ENCODE peak calls at places on chromosomes 1 and 21, in four cellular contexts. M, A, C and Y are unnamed samples. For H3K9me3, the result is how much of the 10 kb centered on the place peaks cover.

GRCh38 chr1:77539510-77540142 is 142.8 kb downstream of the ZZZ3 start:
- DNase-seq in M (peak), A (peak), C (no peak), Y (no peak)

GRCh38 chr1:11320153-11320936 is 47.3 kb downstream of the UBIAD1 start:
- DNase-seq in M (peak), A (no peak), C (no peak), Y (no peak)

GRCh38 chr1:68332041-68332440 is 99.7 kb upstream of the WLS start:
- DNase-seq in M (no peak), A (no peak), C (no peak), Y (no peak)

GRCh38 chr1:179083031-179083345 is 1.1 kb downstream of the TOR3A start:
- DNase-seq in M (no peak), A (no peak), C (no peak), Y (no peak)

GRCh38 chr1:221442056-221442455 is 299.8 kb downstream of the DUSP10 start:
- DNase-seq in M (no peak), A (no peak), C (no peak), Y (no peak)

GRCh38 chr1:147062951-147063350 is 109.3 kb downstream of the PRKAB2 start:
- DNase-seq in M (no peak), A (no peak), C (no peak), Y (no peak)

GRCh38 chr1:65792671-65793358 is at the start of gene PDE4B:
- DNase-seq in M (no peak), A (no peak), C (no peak), Y (no peak)

GRCh38 chr21:45504021-45504515 is 38.2 kb downstream of the SLC19A1 start:
- DNase-seq in M (no peak), A (no peak), C (no peak), Y (no peak)

GRCh38 chr21:17446737-17447136 is 66.1 kb upstream of the CXADR start:
- DNase-seq in M (no peak), A (no peak), C (no peak), Y (no peak)

GRCh38 chr1:90135306-90135705 is 140.4 kb downstream of the ZNF326 start:
- DNase-seq in M (no peak), A (no peak), C (no peak), Y (no peak)

GRCh38 chr1:44300882-44301281 is 54.2 kb downstream of the ERI3 start:
- DNase-seq in M (no peak), A (no peak), C (no peak), Y (peak)

GRCh38 chr1:184752656-184753055 is 2.0 kb downstream of the EDEM3 start:
- DNase-seq in M (no peak), A (no peak), C (no peak), Y (no peak)

GRCh38 chr1:205291577-205291976 is 30.0 kb downstream of the NUAK2 start:
- DNase-seq in M (no peak), A (no peak), C (no peak), Y (no peak)

GRCh38 chr1:108880850-108881249 is 4.1 kb downstream of the GPSM2 start:
- DNase-seq in M (no peak), A (no peak), C (no peak), Y (no peak)

GRCh38 chr1:6956488-6957159 is 171.4 kb downstream of the CAMTA1 start:
- DNase-seq in M (no peak), A (no peak), C (no peak), Y (peak)

GRCh38 chr1:157495285-157495684 is 57.0 kb downstream of the FCRL5 start:
- DNase-seq in M (no peak), A (no peak), C (no peak), Y (no peak)

GRCh38 chr1:201594575-201595245 is 55.8 kb downstream of the NAV1 start:
- DNase-seq in M (no peak), A (no peak), C (no peak), Y (no peak)

GRCh38 chr1:161258439-161259386 is at the start of gene PCP4L1:
- DNase-seq in M (peak), A (no peak), C (peak), Y (no peak)

GRCh38 chr21:42056996-42057689 is 14.0 kb upstream of the UMODL1 start:
- DNase-seq in M (no peak), A (peak), C (no peak), Y (no peak)

GRCh38 chr1:7586031-7586941 is 184.8 kb upstream of the VAMP3 start:
- DNase-seq in M (no peak), A (no peak), C (no peak), Y (no peak)

GRCh38 chr1:67060811-67061218 is 6.9 kb upstream of the SLC35D1 start:
- DNase-seq in M (peak), A (peak), C (no peak), Y (peak)

DNA sequence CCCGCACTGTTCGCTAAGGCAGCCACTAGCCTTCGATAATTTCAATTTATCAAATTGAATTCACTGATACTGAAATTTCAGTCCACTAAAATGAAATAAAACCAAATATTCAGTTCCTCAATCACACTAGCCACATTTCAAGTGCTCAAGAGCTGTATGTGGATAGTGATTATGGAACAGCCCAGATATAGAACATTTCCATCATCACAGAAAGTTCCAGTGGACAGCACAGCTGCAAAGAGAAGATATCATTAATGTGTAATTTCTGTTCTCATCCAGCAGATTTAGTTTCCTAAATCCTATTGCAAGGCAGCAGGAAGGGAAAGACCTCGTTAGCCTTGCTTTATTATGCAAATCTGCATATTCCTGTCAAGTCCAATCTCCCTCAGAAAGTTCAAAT is 22.6 kb downstream of the CAPZB start:
- DNase-seq in M (no peak), A (no peak), C (no peak), Y (no peak)
- H3K27ac ChIP-seq in M (no peak), A (no peak), C (no peak), Y (no peak)

GRCh38 chr1:228241259-228241658 is 33.4 kb downstream of the OBSCN start:
- DNase-seq in M (no peak), A (no peak), C (no peak), Y (no peak)
- H3K9me3 ChIP-seq in M (half or more), A (under half), C (under half), Y (under half)

GRCh38 chr1:188365874-188366273 is 1537.1 kb downstream of the PLA2G4A start:
- DNase-seq in M (no peak), A (no peak), C (no peak), Y (no peak)

GRCh38 chr1:188364927-188365449 is 1536.2 kb downstream of the PLA2G4A start:
- DNase-seq in M (no peak), A (no peak), C (no peak), Y (no peak)

GRCh38 chr1:188359315-188359714 is 1530.6 kb downstream of the PLA2G4A start:
- DNase-seq in M (no peak), A (no peak), C (no peak), Y (no peak)

GRCh38 chr1:188367669-188368068 is 1538.9 kb downstream of the PLA2G4A start:
- DNase-seq in M (peak), A (no peak), C (no peak), Y (no peak)

DNA sequence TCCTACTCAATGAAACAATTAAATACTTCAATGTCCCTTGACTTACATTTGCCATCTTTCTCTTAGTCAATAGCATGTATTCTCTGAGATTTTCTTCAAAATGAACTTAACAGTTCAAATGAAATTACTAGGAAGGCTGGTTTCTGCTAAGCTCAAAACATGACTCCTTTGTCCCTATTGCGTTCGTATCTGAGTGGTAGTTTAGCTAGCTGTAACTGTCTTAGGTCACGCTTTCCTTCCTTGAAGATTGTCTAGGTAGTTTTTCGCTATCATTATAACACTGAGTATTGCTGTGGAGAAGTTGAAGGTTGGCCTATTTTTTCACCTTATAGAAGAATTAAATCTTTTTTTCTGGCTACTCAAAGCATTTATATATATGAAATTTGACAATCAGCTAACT is 1535.2 kb downstream of the PLA2G4A start:
- DNase-seq in M (peak), A (no peak), C (no peak), Y (no peak)
- TF ChIP-seq CTCF in M (no peak), A (no peak), C (no peak), Y (no peak)

DNA sequence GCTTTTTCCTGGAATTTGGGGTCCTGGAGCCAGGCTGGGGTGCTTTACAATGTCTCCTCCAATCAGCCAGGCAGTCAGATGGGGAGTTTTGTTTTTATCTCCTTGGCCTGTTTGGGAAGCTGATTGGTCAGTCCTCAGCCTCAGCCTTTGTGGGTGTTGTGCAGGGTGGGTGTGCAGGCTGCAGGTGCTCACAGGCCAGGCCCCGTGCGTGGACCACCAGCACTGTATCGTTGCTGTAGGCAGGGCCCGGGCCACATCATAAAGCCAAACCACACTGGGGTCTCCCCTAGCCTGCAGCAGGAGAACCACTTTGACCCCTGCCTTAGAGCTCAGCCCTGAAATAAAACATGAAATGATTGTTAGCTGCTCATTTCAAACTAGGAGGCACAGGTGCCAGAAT is 8.6 kb downstream of the PRDM16 start:
- DNase-seq in M (no peak), A (no peak), C (no peak), Y (no peak)
- H3K27ac ChIP-seq in M (no peak), A (no peak), C (no peak), Y (no peak)

GRCh38 chr1:228095161-228095560 is 8.0 kb downstream of the C1orf35 start:
- DNase-seq in M (no peak), A (no peak), C (no peak), Y (no peak)

GRCh38 chr1:228091084-228091483 is 8.6 kb downstream of the ARF1 start:
- DNase-seq in M (no peak), A (no peak), C (no peak), Y (no peak)

GRCh38 chr1:228094432-228095016 is 8.6 kb downstream of the C1orf35 start:
- DNase-seq in M (no peak), A (no peak), C (no peak), Y (no peak)

GRCh38 chr1:228092342-228093049 is 10.0 kb downstream of the ARF1 start:
- DNase-seq in M (no peak), A (no peak), C (no peak), Y (no peak)

GRCh38 chr1:228093050-228093906 is 9.8 kb downstream of the C1orf35 start:
- DNase-seq in M (no peak), A (no peak), C (no peak), Y (peak)
- H3K9me3 ChIP-seq in M (under half), A (under half), C (under half), Y (under half)

GRCh38 chr1:28648493-28649238 is at the start of gene RNU11:
- DNase-seq in M (peak), A (peak), C (peak), Y (peak)
- TF ChIP-seq CTCF in M (no peak), A (no peak), C (no peak), Y (peak)

DNA sequence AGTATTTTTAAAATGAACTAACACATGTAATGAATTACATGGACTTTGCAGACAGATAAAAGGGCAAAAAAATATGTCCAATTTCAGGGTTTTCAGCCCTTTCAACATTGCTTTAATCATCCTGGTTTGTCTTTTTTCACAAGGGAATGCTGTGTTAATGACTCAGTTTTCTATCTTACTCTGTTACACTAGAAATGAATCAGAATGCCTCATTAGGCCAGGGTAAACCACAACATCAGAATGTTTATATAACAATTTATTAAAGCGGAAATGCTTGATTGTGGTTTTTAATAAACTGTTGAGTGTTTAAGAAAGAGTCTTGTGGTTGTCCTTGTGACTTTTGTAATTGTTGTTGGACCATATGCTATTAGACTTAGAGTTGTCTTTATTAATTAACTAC is 13.5 kb downstream of the GORAB start:
- DNase-seq in M (no peak), A (peak), C (no peak), Y (no peak)
- H3K27ac ChIP-seq in M (no peak), A (no peak), C (no peak), Y (no peak)

GRCh38 chr1:233990486-233990885 is 86.0 kb downstream of the SLC35F3 start:
- DNase-seq in M (no peak), A (no peak), C (no peak), Y (no peak)
- H3K9me3 ChIP-seq in M (under half), A (under half), C (under half), Y (under half)

GRCh38 chr21:40714516-40714915 is 132.4 kb downstream of the DSCAM start:
- DNase-seq in M (no peak), A (no peak), C (no peak), Y (no peak)

GRCh38 chr21:40717008-40717407 is 129.9 kb downstream of the DSCAM start:
- DNase-seq in M (no peak), A (no peak), C (no peak), Y (no peak)

GRCh38 chr21:40719615-40720014 is 127.3 kb downstream of the DSCAM start:
- DNase-seq in M (no peak), A (no peak), C (no peak), Y (no peak)
- TF ChIP-seq CTCF in M (no peak), A (no peak), C (no peak), Y (no peak)